ENCODE peak calls at places on chromosomes 3 and 15, in ten cellular contexts. Y is endothelial cell; P is Kasumi-1; G is stimulated activated naive CD8-positive, alpha-beta T cell treated with anti-CD3 and anti-CD28 coated beads, Interleukin-15, Interleukin-2, amounts not matched to agents 100 U/mL and 50 U/mL, for 24 hours; H is mesothelial cell of epicardium; J is kidney tubule cell; L is stimulated activated CD8-positive, alpha-beta memory T cell treated with anti-CD3 and anti-CD28 coated beads, Interleukin-12 subunit alpha, Interleukin-12 subunit beta, amount 100 ng/mL, for 1 hour; X is IMR-90; U is B cell; T is activated T-cell treated with anti-CD3 and anti-CD28 coated beads for 4 hours. E is an unnamed sample.

GRCh38 chr15:59999558-60000112 is 4.5 kb upstream of the FOXB1 start:
- DNase-seq in Y (no peak), P (no peak), G (no peak), H (no peak), J (no peak), L (no peak), X (no peak), U (peak), T (no peak), E (no peak)

GRCh38 chr15:77013786-77014136 is 18.8 kb downstream of the PSTPIP1 start:
- DNase-seq in Y (no peak), P (no peak), G (peak), H (no peak), J (peak), L (peak), X (no peak), U (no peak), T (peak), E (no peak)

GRCh38 chr15:67783303-67783702 is 42.0 kb upstream of the SKOR1 start:
- DNase-seq in Y (no peak), P (no peak), G (peak), H (no peak), J (no peak), L (peak), X (no peak), U (peak), T (peak), E (no peak)

GRCh38 chr3:112104774-112105173 is 18.6 kb downstream of the C3orf52 start:
- DNase-seq in Y (no peak), P (no peak), G (no peak), H (no peak), J (peak), L (no peak), X (no peak), U (no peak), T (no peak), E (no peak)

GRCh38 chr3:52693071-52693470 is 7.2 kb downstream of the GNL3 start:
- DNase-seq in Y (no peak), P (no peak), G (no peak), H (no peak), J (no peak), L (no peak), X (no peak), U (no peak), T (no peak), E (no peak)

GRCh38 chr3:37197810-37198371 is 23.5 kb upstream of the LRRFIP2 start:
- DNase-seq in Y (no peak), P (no peak), G (no peak), H (no peak), J (peak), L (no peak), X (peak), U (no peak), T (no peak), E (no peak)

GRCh38 chr3:72154391-72155300 is 369.7 kb upstream of the PROK2 start:
- DNase-seq in Y (no peak), P (no peak), G (no peak), H (no peak), J (no peak), L (no peak), X (peak), U (no peak), T (no peak), E (no peak)

GRCh38 chr15:95556225-95556624 is 774.3 kb upstream of the NR2F2 start:
- DNase-seq in Y (no peak), P (no peak), G (no peak), H (no peak), J (no peak), L (no peak), X (peak), U (no peak), T (no peak), E (no peak)

GRCh38 chr15:100895721-100896120 is 16.1 kb downstream of the ALDH1A3 start:
- DNase-seq in Y (no peak), P (no peak), G (no peak), H (no peak), J (no peak), L (no peak), X (no peak), U (no peak), T (no peak), E (no peak)

GRCh38 chr3:144645300-144645699 is 673.7 kb downstream of the DIPK2A start:
- DNase-seq in Y (no peak), P (no peak), G (no peak), H (no peak), J (no peak), L (no peak), X (no peak), U (no peak), T (no peak), E (no peak)

GRCh38 chr3:107235193-107235922 is 141.9 kb upstream of the CCDC54 start:
- DNase-seq in Y (no peak), P (peak), G (no peak), H (no peak), J (peak), L (no peak), X (peak), U (no peak), T (no peak), E (no peak)

GRCh38 chr3:195043612-195044144 is 227.3 kb downstream of the XXYLT1 start:
- DNase-seq in Y (no peak), P (no peak), G (no peak), H (no peak), J (no peak), L (no peak), X (no peak), U (no peak), T (no peak), E (no peak)

GRCh38 chr15:39629376-39629775 is 48.5 kb downstream of the THBS1 start:
- DNase-seq in Y (no peak), P (no peak), G (peak), H (no peak), J (peak), L (peak), X (peak), U (no peak), T (peak), E (no peak)

GRCh38 chr3:105367063-105367405 is 325 bp downstream of the ALCAM start:
- DNase-seq in Y (peak), P (no peak), G (peak), H (no peak), J (peak), L (no peak), X (no peak), U (peak), T (peak), E (peak)

GRCh38 chr15:68561146-68561545 is 17.6 kb upstream of the CORO2B start:
- DNase-seq in Y (no peak), P (no peak), G (no peak), H (no peak), J (no peak), L (no peak), X (no peak), U (no peak), T (no peak), E (no peak)

GRCh38 chr15:59008086-59008485 is 20.6 kb downstream of the RNF111 start:
- DNase-seq in Y (no peak), P (no peak), G (no peak), H (no peak), J (no peak), L (no peak), X (no peak), U (no peak), T (no peak), E (no peak)

GRCh38 chr3:29914861-29915524 is 634.1 kb downstream of the RBMS3 start:
- DNase-seq in Y (no peak), P (no peak), G (no peak), H (no peak), J (peak), L (no peak), X (peak), U (no peak), T (no peak), E (no peak)

E was measured in NCI-H526.